ENCODE peak calls at places on chromosomes 5 and 9, in four cellular contexts. T is endodermal cell, S is fibroblast of lung, X is dorsolateral prefrontal cortex. C is an unnamed sample.

GRCh38 chr5:60066502-60066901 is 173.0 kb upstream of the PDE4D start:
- DNase-seq in T (no peak), X (no peak), S (peak; percentile 1), C (no peak)

GRCh38 chr9:109132473-109133095 is 12.8 kb upstream of the TMEM245 start:
- DNase-seq in S (no peak), X (no peak), T (no peak), C (no peak)

GRCh38 chr9:68919666-68920065 is 94.2 kb downstream of the PRKACG start:
- DNase-seq in S (no peak), T (no peak), X (no peak), C (no peak)

GRCh38 chr9:99365233-99365980 is 143.3 kb downstream of the SEC61B start:
- DNase-seq in S (peak; percentile 66), X (no peak), T (no peak), C (no peak)

GRCh38 chr5:146366904-146367303 is 28.3 kb downstream of the POU4F3 start:
- DNase-seq in X (no peak), T (no peak), S (no peak), C (no peak)

GRCh38 chr9:137589441-137590122 is 730 bp downstream of the ZMYND19 start:
- DNase-seq in X (no peak), T (peak; percentile 64), S (no peak), C (no peak)

GRCh38 chr5:56651893-56652292 is 163.5 kb upstream of the MAP3K1 start:
- DNase-seq in T (no peak), S (no peak), X (no peak), C (no peak)

GRCh38 chr5:179806250-179807045 is at the start of gene MGAT4B:
- DNase-seq in S (peak; percentile 70), X (no peak), T (peak; percentile 86), C (peak; percentile 65)

GRCh38 chr9:118962426-118962825 is 406.8 kb downstream of the BRINP1 start:
- DNase-seq in T (no peak), S (no peak), X (no peak), C (no peak)

GRCh38 chr5:172906436-172906835 is 52.8 kb upstream of the RPL26L1 start:
- DNase-seq in X (no peak), T (peak; percentile 51), S (peak; percentile 54), C (no peak)

GRCh38 chr9:75147638-75148037 is 59.3 kb downstream of the OSTF1 start:
- DNase-seq in X (no peak), S (no peak), T (no peak), C (no peak)

GRCh38 chr9:130680836-130681768 is 12.5 kb upstream of the EXOSC2 start:
- DNase-seq in T (peak; percentile 90), X (peak; percentile 40), S (peak; percentile 84), C (peak; percentile 57)

GRCh38 chr9:70159630-70160029 is 99.1 kb upstream of the SMC5 start:
- DNase-seq in X (no peak), S (no peak), T (no peak), C (no peak)

GRCh38 chr5:107449369-107449768 is 221.4 kb downstream of the EFNA5 start:
- DNase-seq in X (no peak), T (no peak), S (no peak), C (no peak)

GRCh38 chr9:35489313-35490154 is at the start of gene RUSC2:
- DNase-seq in S (peak; percentile 87), T (peak; percentile 97), X (peak; percentile 79), C (peak; percentile 68)

GRCh38 chr9:4116091-4116581 is 183.7 kb downstream of the GLIS3 start:
- DNase-seq in X (no peak), S (peak; percentile 83), T (no peak), C (no peak)

GRCh38 chr9:19759066-19759465 is 29.8 kb downstream of the SLC24A2 start:
- DNase-seq in X (no peak), S (no peak), T (no peak), C (no peak)

GRCh38 chr5:130720355-130720754 is 444.7 kb downstream of the HINT1 start:
- DNase-seq in X (no peak), T (no peak), S (peak; percentile 36), C (no peak)

GRCh38 chr9:117343416-117343815 is 71.4 kb downstream of the ASTN2 start:
- DNase-seq in X (no peak), T (no peak), S (no peak), C (no peak)

GRCh38 chr5:14920121-14920520 is 48.5 kb upstream of the ANKH start:
- DNase-seq in S (no peak), X (no peak), T (no peak), C (no peak)

GRCh38 chr5:179697108-179697507 is 1.7 kb upstream of the CANX start:
- DNase-seq in S (no peak), T (no peak), X (no peak), C (no peak)

GRCh38 chr9:90946981-90947380 is 145.4 kb downstream of the SYK start:
- DNase-seq in S (no peak), T (no peak), X (no peak), C (no peak)

GRCh38 chr9:112624711-112625707 is 92.9 kb downstream of the INIP start:
- DNase-seq in T (no peak), S (no peak), X (no peak), C (no peak)

GRCh38 chr9:123378028-123378427 is 22.0 kb downstream of the CRB2 start:
- DNase-seq in S (no peak), T (no peak), X (no peak), C (no peak)
- H3K27ac ChIP-seq in S (no peak overlapping the region), T (peak overlapping the region; percentile 54), X (peak overlapping the region; percentile 59), C (peak overlapping the region; percentile 19)

DNA sequence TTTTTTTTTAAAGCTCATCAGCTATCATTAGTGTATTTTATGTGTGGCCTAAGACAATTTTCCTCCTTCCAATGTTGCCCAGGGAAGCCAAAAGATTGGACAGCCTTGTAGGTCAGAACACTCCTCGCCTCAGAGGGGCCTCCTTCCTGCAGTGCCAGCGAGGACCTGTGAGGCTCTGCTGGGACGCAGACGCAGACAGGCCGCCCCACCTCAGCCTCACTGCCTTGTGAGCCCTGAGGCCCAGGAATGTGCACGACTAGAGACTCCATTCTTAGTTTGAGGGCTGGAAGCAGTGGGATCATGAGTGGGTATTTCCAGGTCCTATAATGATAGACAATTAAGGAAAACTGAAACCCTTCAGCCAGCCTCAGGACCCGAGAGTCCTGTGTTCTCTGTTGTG is 85.4 kb downstream of the PJA2 start:
- DNase-seq in S (no peak), T (peak; percentile 53), X (no peak), C (no peak)
- H3K27ac ChIP-seq in S (no peak overlapping the region), T (no peak overlapping the region), X (no peak overlapping the region), C (no peak overlapping the region)

GRCh38 chr5:151067632-151068031 is 13.2 kb downstream of the TNIP1 start:
- DNase-seq in X (no peak), S (no peak), T (no peak), C (no peak)
- H3K27ac ChIP-seq in X (no peak overlapping the region), S (no peak overlapping the region), T (no peak overlapping the region), C (no peak overlapping the region)

DNA sequence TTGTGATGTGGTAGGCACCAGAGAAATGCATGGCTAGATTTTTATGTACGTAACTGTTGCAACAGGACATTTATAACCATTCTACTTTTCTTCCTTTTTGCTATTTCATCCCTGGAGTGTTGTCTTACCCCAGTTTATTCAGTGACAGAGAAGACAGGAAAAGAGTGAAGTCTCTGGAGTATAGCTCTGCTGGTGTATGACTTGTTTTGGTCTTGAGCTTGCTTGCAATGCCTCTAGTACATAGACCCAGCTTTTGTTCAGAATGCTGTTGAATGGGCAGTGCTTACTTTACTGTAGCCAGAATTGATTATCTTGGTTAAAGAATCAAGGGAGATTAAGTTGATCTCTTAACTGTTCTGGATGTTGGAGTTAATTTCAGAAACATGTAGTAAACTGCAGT is 94.3 kb downstream of the PBX3 start:
- DNase-seq in T (no peak), X (no peak), S (no peak), C (no peak)
- H3K27ac ChIP-seq in T (no peak overlapping the region), X (no peak overlapping the region), S (no peak overlapping the region), C (no peak overlapping the region)

GRCh38 chr5:16681761-16682335 is 65.1 kb upstream of the RETREG1 start:
- DNase-seq in T (no peak), X (no peak), S (no peak), C (no peak)

GRCh38 chr5:16679863-16680262 is 63.1 kb upstream of the RETREG1 start:
- DNase-seq in X (no peak), S (no peak), T (peak; percentile 81), C (no peak)

GRCh38 chr5:16687898-16688297 is 71.1 kb upstream of the RETREG1 start:
- DNase-seq in T (no peak), X (no peak), S (no peak), C (no peak)

GRCh38 chr5:16690243-16690839 is 73.5 kb upstream of the RETREG1 start:
- DNase-seq in S (peak; percentile 64), T (peak; percentile 82), X (no peak), C (peak; percentile 35)

GRCh38 chr5:16685069-16685468 is 68.3 kb upstream of the RETREG1 start:
- DNase-seq in S (peak; percentile 54), T (no peak), X (no peak), C (no peak)
- H3K27ac ChIP-seq in S (no peak overlapping the region), T (no peak overlapping the region), X (no peak overlapping the region), C (no peak overlapping the region)

C was measured in substantia nigra.